ENCODE peak calls at places on chromosomes 11 and 22, in nine cellular contexts. P is HepG2, F is HCT116, I is A549, K is HL-60, W is GM12878, N is SK-N-SH, X is GM23338, Z is K562. M is an unnamed sample.

GRCh38 chr11:67504023-67504949 is 877 bp downstream of the PITPNM1 start:
- DNase-seq in P (no peak), F (no peak), I (peak; percentile 32), K (no peak), W (no peak), N (peak; percentile 88), X (peak; percentile 42), Z (peak; percentile 82), M (no peak)

GRCh38 chr22:24418786-24419479 is 8.5 kb upstream of the ADORA2A start:
- DNase-seq in P (no peak), F (no peak), I (no peak), K (no peak), W (no peak), N (peak; percentile 19), X (no peak), Z (no peak), M (no peak)

GRCh38 chr11:111978028-111978771 is 41.1 kb downstream of the DIXDC1 start:
- DNase-seq in P (no peak), F (no peak), I (no peak), K (no peak), W (no peak), N (peak; percentile 52), X (peak; percentile 92), Z (no peak), M (no peak)

GRCh38 chr11:44972746-44973435 is 22.2 kb upstream of the TP53I11 start:
- DNase-seq in P (no peak), F (no peak), I (no peak), K (no peak), W (no peak), N (no peak), X (no peak), Z (no peak), M (no peak)

GRCh38 chr22:42277988-42278776 is 7.7 kb upstream of the TCF20 start:
- DNase-seq in P (no peak), F (no peak), I (no peak), K (no peak), W (no peak), N (peak; percentile 58), X (no peak), Z (no peak), M (no peak)

GRCh38 chr22:42582987-42583386 is 29.2 kb downstream of the SERHL2 start:
- DNase-seq in P (no peak), F (no peak), I (no peak), K (no peak), W (no peak), N (no peak), X (no peak), Z (no peak), M (no peak)

GRCh38 chr22:42991010-42991651 is 23.8 kb downstream of the PACSIN2 start:
- DNase-seq in P (no peak), F (no peak), I (no peak), K (no peak), W (no peak), N (no peak), X (no peak), Z (no peak), M (no peak)

GRCh38 chr11:59102259-59102765 is 4.7 kb upstream of the FAM111B start:
- DNase-seq in P (no peak), F (no peak), I (peak; percentile 57), K (peak; percentile 50), W (peak; percentile 74), N (no peak), X (peak; percentile 96), Z (peak; percentile 17), M (peak; percentile 36)

GRCh38 chr22:31954535-31955326 is 10.4 kb downstream of the YWHAH start:
- DNase-seq in P (no peak), F (no peak), I (no peak), K (no peak), W (no peak), N (no peak), X (no peak), Z (no peak), M (no peak)

GRCh38 chr11:124717786-124718634 is 21.7 kb upstream of the NRGN start:
- DNase-seq in P (peak; percentile 6), F (no peak), I (no peak), K (no peak), W (no peak), N (peak; percentile 79), X (peak; percentile 66), Z (no peak), M (no peak)

GRCh38 chr11:100830295-100830694 is 143.2 kb downstream of the ARHGAP42 start:
- DNase-seq in P (no peak), F (no peak), I (no peak), K (no peak), W (no peak), N (no peak), X (no peak), Z (no peak), M (no peak)

GRCh38 chr11:100918551-100919500 is 210.8 kb downstream of the PGR start:
- DNase-seq in P (no peak), F (no peak), I (no peak), K (no peak), W (no peak), N (no peak), X (no peak), Z (no peak), M (no peak)

GRCh38 chr11:58392741-58393140 is 13.9 kb downstream of the OR5B3 start:
- DNase-seq in P (peak; percentile 2), F (no peak), I (no peak), K (no peak), W (no peak), N (no peak), X (no peak), Z (no peak), M (no peak)

GRCh38 chr11:3026803-3027202 is 30.4 kb downstream of the CARS1 start:
- DNase-seq in P (no peak), F (no peak), I (no peak), K (no peak), W (no peak), N (no peak), X (no peak), Z (no peak), M (no peak)

GRCh38 chr11:118010738-118011461 is 24.7 kb downstream of the IL10RA start:
- DNase-seq in P (no peak), F (no peak), I (no peak), K (peak; percentile 89), W (peak; percentile 86), N (no peak), X (no peak), Z (no peak), M (no peak)

GRCh38 chr11:94604496-94604895 is 37.3 kb downstream of the PIWIL4 start:
- DNase-seq in P (no peak), F (no peak), I (no peak), K (no peak), W (no peak), N (no peak), X (peak; percentile 73), Z (no peak), M (no peak)

GRCh38 chr11:71914617-71915189 is 13.7 kb downstream of the XNDC1N start:
- DNase-seq in P (no peak), F (no peak), I (no peak), K (no peak), W (no peak), N (no peak), X (no peak), Z (no peak), M (no peak)

GRCh38 chr22:26956346-26956745 is 299.0 kb downstream of the MIAT start:
- DNase-seq in P (no peak), F (no peak), I (no peak), K (no peak), W (no peak), N (peak; percentile 35), X (peak; percentile 19), Z (no peak), M (no peak)

GRCh38 chr11:61695917-61696316 is 15.7 kb downstream of the DAGLA start:
- DNase-seq in P (no peak), F (no peak), I (peak; percentile 83), K (no peak), W (peak; percentile 27), N (peak; percentile 56), X (peak; percentile 68), Z (peak; percentile 58), M (no peak)

DNA sequence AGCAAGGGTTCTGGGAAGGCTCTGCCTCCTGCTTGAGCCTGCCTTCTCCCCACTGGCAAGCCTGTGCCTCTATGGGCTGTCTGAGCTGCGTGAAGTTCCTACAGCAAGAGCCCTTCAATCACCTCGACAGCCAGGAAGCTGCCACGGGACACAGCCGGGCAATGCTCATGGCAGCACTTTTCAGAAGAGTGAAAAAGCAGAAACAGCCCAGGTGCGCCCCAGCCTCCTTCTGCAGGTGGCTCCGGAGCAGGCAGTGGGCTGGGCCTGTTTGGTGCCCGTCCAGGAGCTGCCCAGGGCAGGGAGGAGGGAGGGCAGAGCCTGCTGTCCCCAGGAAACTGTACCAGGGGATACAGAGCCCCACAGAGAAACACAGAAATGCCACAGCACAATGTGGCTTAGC is 24.6 kb upstream of the COMT start:
- DNase-seq in P (no peak), F (no peak), I (no peak), K (no peak), W (no peak), N (no peak), X (no peak), Z (no peak), M (no peak)
- TF ChIP-seq CTCF in P (no peak), F (no peak), I (no peak), K (no peak), W (no peak), N (no peak), X (no peak), Z (no peak), M (no peak)

GRCh38 chr11:116300252-116300651 is 472.5 kb downstream of the BUD13 start:
- DNase-seq in P (no peak), F (no peak), I (no peak), K (no peak), W (no peak), N (no peak), X (no peak), Z (no peak), M (no peak)

GRCh38 chr11:116294630-116295029 is 478.2 kb downstream of the BUD13 start:
- DNase-seq in P (peak; percentile 39), F (no peak), I (no peak), K (no peak), W (no peak), N (no peak), X (no peak), Z (no peak), M (no peak)
- TF ChIP-seq REST in P (no peak), F (no peak), I (no peak), K (no peak), W (no peak), N (no peak), X (no peak), Z (no peak), M (no peak)

DNA sequence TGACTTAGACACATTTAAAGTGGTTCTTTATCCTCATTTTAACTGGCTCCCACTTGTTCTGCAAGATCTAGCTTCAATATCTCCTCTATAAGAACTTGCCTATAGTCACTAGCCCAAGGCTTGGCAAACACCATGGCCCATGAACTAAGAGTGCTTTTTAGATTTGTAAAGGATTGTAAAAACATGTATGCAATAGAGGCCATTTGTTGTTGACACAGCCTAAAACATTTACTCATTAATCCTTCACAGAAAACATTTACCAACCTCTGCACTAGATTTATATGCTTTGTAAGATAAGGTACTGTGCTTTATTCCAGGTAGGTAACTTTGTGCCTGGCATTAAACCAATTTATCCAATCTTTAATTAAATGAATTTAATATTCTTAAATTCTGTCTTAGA is 5.5 kb downstream of the HYLS1 start:
- DNase-seq in P (no peak), F (no peak), I (no peak), K (no peak), W (no peak), N (no peak), X (no peak), Z (no peak), M (no peak)
- H3K27ac ChIP-seq in P (no peak overlapping the region), F (no peak overlapping the region), I (peak overlapping the region; percentile 73), K (no peak overlapping the region), W (no peak overlapping the region), N (no peak overlapping the region), X (no peak overlapping the region), Z (no peak overlapping the region), M (no peak overlapping the region)

GRCh38 chr22:23386245-23386631 is 193.9 kb downstream of the IGLL1 start:
- DNase-seq in P (no peak), F (no peak), I (no peak), K (no peak), W (no peak), N (no peak), X (no peak), Z (no peak), M (no peak)
- TF ChIP-seq CTCF in P (no peak), F (no peak), I (peak; percentile 18), K (no peak), W (no peak), N (no peak), X (no peak), Z (no peak), M (no peak)

M was measured in Panc1.